ENCODE peak calls at places on chromosomes 12 and 14, in ten cellular contexts. A is HFF-Myc, M is AG10803, O is neural crest cell, J is stomach, P is right lobe of liver, W is fibroblast of pulmonary artery, R is GM10248, G is heart left ventricle, L is mesothelial cell of epicardium. N is an unnamed sample.

GRCh38 chr14:90553298-90553920 is 156.6 kb downstream of the CALM1 start:
- DNase-seq in M (no peak), W (no peak), A (no peak), J (no peak), G (no peak), R (no peak), O (no peak), L (no peak), P (no peak), N (no peak)

GRCh38 chr12:47741340-47741703 is 16.0 kb upstream of the ENDOU start:
- DNase-seq in P (peak), R (peak), W (no peak), L (no peak), M (peak), A (no peak), O (no peak), J (peak), G (peak), N (no peak)

GRCh38 chr14:35201066-35201465 is 78.7 kb downstream of the PRORP start:
- DNase-seq in G (no peak), L (no peak), A (no peak), P (no peak), M (no peak), J (no peak), O (no peak), R (no peak), W (no peak), N (no peak)

GRCh38 chr12:31629756-31630732 is 29.4 kb upstream of the ETFBKMT start:
- DNase-seq in A (no peak), J (peak), M (peak), P (no peak), W (peak), G (peak), O (no peak), L (no peak), R (no peak), N (no peak)

GRCh38 chr12:8504351-8504750 is 9.0 kb upstream of the CLEC4D start:
- DNase-seq in J (no peak), R (no peak), A (no peak), G (no peak), W (no peak), L (no peak), M (no peak), O (no peak), P (no peak), N (no peak)

GRCh38 chr12:3998968-3999792 is 126.0 kb upstream of the PARP11 start:
- DNase-seq in W (no peak), O (no peak), L (peak), A (no peak), G (no peak), M (no peak), J (peak), R (no peak), P (no peak), N (no peak)

GRCh38 chr14:103398427-103399195 is 13.4 kb downstream of the MARK3 start:
- DNase-seq in L (no peak), A (no peak), P (no peak), W (peak), M (peak), G (no peak), O (no peak), J (no peak), R (no peak), N (no peak)

GRCh38 chr12:77229640-77230442 is 164.5 kb upstream of the E2F7 start:
- DNase-seq in P (no peak), A (no peak), R (no peak), O (no peak), L (no peak), G (no peak), M (no peak), W (peak), J (no peak), N (no peak)

GRCh38 chr12:93713800-93714199 is 36.6 kb downstream of the CRADD start:
- DNase-seq in L (no peak), M (no peak), W (no peak), A (no peak), O (no peak), G (no peak), J (no peak), R (no peak), P (no peak), N (no peak)

GRCh38 chr14:78440351-78440750 is 270.2 kb downstream of the NRXN3 start:
- DNase-seq in W (no peak), M (no peak), G (no peak), L (no peak), J (no peak), R (no peak), O (no peak), A (no peak), P (no peak), N (no peak)

GRCh38 chr14:69260246-69260978 is 454 bp downstream of the GALNT16 start:
- DNase-seq in R (peak), A (no peak), P (no peak), O (peak), J (no peak), M (no peak), L (peak), G (no peak), W (no peak), N (peak)

GRCh38 chr12:6777386-6777785 is 5.1 kb downstream of the LAG3 start:
- DNase-seq in G (no peak), M (no peak), P (no peak), J (no peak), R (no peak), L (no peak), A (no peak), W (no peak), O (no peak), N (no peak)

GRCh38 chr12:53343978-53344377 is 7.8 kb upstream of the SP7 start:
- DNase-seq in M (no peak), J (no peak), P (no peak), L (no peak), A (no peak), W (no peak), O (no peak), G (no peak), R (no peak), N (no peak)

GRCh38 chr12:121796855-121797751 is 3.6 kb upstream of the RHOF start:
- DNase-seq in O (peak), M (peak), A (no peak), J (peak), W (peak), L (no peak), P (peak), R (no peak), G (peak), N (no peak)
- TF ChIP-seq CTCF in O (peak), M (peak), A (no peak), J (no peak), W (peak), L (no peak), P (peak), R (no peak), G (peak), N (no peak)

GRCh38 chr14:55133416-55133815 is 4.4 kb downstream of the LGALS3 start:
- DNase-seq in P (no peak), A (no peak), G (no peak), M (no peak), L (no peak), W (peak), O (no peak), J (no peak), R (no peak), N (no peak)
- TF ChIP-seq CTCF in P (peak), A (no peak), G (no peak), M (no peak), L (no peak), W (peak), O (peak), J (no peak), R (no peak), N (no peak)

GRCh38 chr12:81465191-81465590 is 294.0 kb downstream of the PPFIA2 start:
- DNase-seq in P (no peak), J (no peak), O (no peak), W (no peak), R (no peak), M (no peak), A (no peak), L (no peak), G (no peak), N (no peak)

GRCh38 chr12:81465881-81466280 is 293.3 kb downstream of the PPFIA2 start:
- DNase-seq in L (no peak), P (no peak), A (no peak), J (no peak), G (no peak), W (no peak), M (no peak), R (no peak), O (no peak), N (no peak)

GRCh38 chr12:81461163-81461562 is 298.0 kb downstream of the PPFIA2 start:
- DNase-seq in R (no peak), O (no peak), M (no peak), L (no peak), J (no peak), G (no peak), W (no peak), P (no peak), A (no peak), N (no peak)
- TF ChIP-seq CTCF in R (no peak), O (peak), M (no peak), L (peak), J (no peak), G (no peak), W (peak), P (no peak), A (no peak), N (no peak)

DNA sequence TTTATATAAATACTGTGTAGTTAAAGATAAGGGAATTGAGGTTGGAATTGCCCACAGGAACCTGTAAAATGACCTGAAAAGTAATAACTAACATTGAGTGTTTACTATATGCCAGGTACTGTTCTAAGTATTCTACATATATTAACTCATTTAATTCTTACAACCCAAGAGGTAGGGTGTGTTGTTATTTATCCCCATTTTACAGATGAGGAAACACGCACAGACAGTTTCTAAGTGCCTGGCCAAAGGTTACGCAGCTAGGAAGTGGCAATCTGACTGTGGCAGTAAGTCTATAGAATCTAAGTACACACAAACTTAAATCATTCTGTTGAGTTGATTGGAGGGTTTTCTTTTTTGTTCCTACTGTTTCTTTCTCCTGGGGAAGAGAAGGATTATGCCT is 1.1 kb upstream of the TSPAN31 start:
- DNase-seq in L (no peak), P (no peak), A (no peak), J (no peak), M (no peak), W (no peak), G (no peak), O (no peak), R (no peak), N (no peak)
- TF ChIP-seq CTCF in L (no peak), P (no peak), A (no peak), J (no peak), M (no peak), W (no peak), G (no peak), O (no peak), R (no peak), N (no peak)

GRCh38 chr12:131753757-131754156 is 42.9 kb downstream of the SFSWAP start:
- DNase-seq in W (no peak), L (no peak), A (no peak), M (no peak), P (no peak), G (no peak), J (no peak), R (no peak), O (no peak), N (no peak)
- TF ChIP-seq CTCF in W (no peak), L (no peak), A (no peak), M (no peak), P (no peak), G (no peak), J (no peak), R (no peak), O (no peak), N (no peak)

DNA sequence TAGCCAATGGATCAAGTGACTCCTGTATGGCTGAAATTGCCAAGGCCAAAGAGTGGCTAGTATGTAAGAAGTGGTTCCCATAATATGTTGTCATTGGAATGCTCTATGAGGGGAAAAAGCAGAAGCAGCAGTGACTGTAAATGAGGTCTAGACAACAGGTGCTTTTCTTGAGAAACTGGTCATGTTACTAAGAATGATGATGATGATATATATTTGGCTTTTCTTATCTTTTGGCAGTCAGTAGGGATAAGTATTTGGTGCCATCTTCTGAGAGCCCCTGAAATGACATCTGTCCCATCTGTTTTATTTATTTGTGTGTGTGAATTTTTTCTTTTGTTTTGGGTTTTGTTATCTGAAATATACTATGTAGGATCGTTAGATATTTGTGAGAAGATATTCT is 141.7 kb downstream of the SYT1 start:
- DNase-seq in P (no peak), R (no peak), G (no peak), A (no peak), M (peak), O (no peak), J (no peak), W (peak), L (no peak), N (no peak)
- TF ChIP-seq CTCF in P (peak), R (peak), G (no peak), A (no peak), M (peak), O (no peak), J (no peak), W (peak), L (no peak), N (no peak)